ENCODE peak calls at places on chromosomes 12 and 14, in five cellular contexts. One of them, this sample, is unnamed.

GRCh38 chr12:31117203-31118011 is 43.7 kb downstream of the DDX11 start:
- DNase-seq in RWPE1: peak
- DNase-seq in GM23338: peak
- DNase-seq in naive thymus-derived CD4-positive, alpha-beta T cell: peak
- DNase-seq in CD4-positive, alpha-beta T cell: peak
- DNase-seq in this sample: no peak

GRCh38 chr14:73460691-73461127 is 2.4 kb upstream of the NUMB start:
- DNase-seq in GM23338: no peak
- DNase-seq in RWPE1: peak
- DNase-seq in naive thymus-derived CD4-positive, alpha-beta T cell: no peak
- DNase-seq in CD4-positive, alpha-beta T cell: no peak
- DNase-seq in this sample: no peak

GRCh38 chr12:93061414-93062099 is 132.5 kb upstream of the EEA1 start:
- DNase-seq in RWPE1: no peak
- DNase-seq in CD4-positive, alpha-beta T cell: no peak
- DNase-seq in GM23338: no peak
- DNase-seq in naive thymus-derived CD4-positive, alpha-beta T cell: no peak
- DNase-seq in this sample: no peak

GRCh38 chr14:92322516-92322915 is 449 bp upstream of the SLC24A4 start:
- DNase-seq in CD4-positive, alpha-beta T cell: no peak
- DNase-seq in GM23338: peak
- DNase-seq in naive thymus-derived CD4-positive, alpha-beta T cell: no peak
- DNase-seq in RWPE1: no peak
- DNase-seq in this sample: no peak

GRCh38 chr12:70561550-70561949 is 75.7 kb downstream of the PTPRB start:
- DNase-seq in GM23338: no peak
- DNase-seq in RWPE1: no peak
- DNase-seq in naive thymus-derived CD4-positive, alpha-beta T cell: no peak
- DNase-seq in CD4-positive, alpha-beta T cell: no peak
- DNase-seq in this sample: no peak

GRCh38 chr14:90812109-90812508 is 4.1 kb downstream of the TTC7B start:
- DNase-seq in CD4-positive, alpha-beta T cell: no peak
- DNase-seq in GM23338: no peak
- DNase-seq in RWPE1: no peak
- DNase-seq in naive thymus-derived CD4-positive, alpha-beta T cell: no peak
- DNase-seq in this sample: no peak

GRCh38 chr12:132672678-132673077 is 14.5 kb downstream of the POLE start:
- DNase-seq in GM23338: no peak
- DNase-seq in CD4-positive, alpha-beta T cell: no peak
- DNase-seq in naive thymus-derived CD4-positive, alpha-beta T cell: no peak
- DNase-seq in RWPE1: no peak
- DNase-seq in this sample: no peak

GRCh38 chr14:24726480-24726879 is 92.5 kb upstream of the GZMB start:
- DNase-seq in RWPE1: no peak
- DNase-seq in CD4-positive, alpha-beta T cell: no peak
- DNase-seq in GM23338: no peak
- DNase-seq in naive thymus-derived CD4-positive, alpha-beta T cell: no peak
- DNase-seq in this sample: peak

GRCh38 chr12:65171073-65171472 is 1.7 kb downstream of the LEMD3 start:
- DNase-seq in naive thymus-derived CD4-positive, alpha-beta T cell: no peak
- DNase-seq in CD4-positive, alpha-beta T cell: no peak
- DNase-seq in GM23338: no peak
- DNase-seq in RWPE1: no peak
- DNase-seq in this sample: no peak

GRCh38 chr14:37411079-37411735 is 183.8 kb downstream of the FOXA1 start:
- DNase-seq in GM23338: no peak
- DNase-seq in RWPE1: no peak
- DNase-seq in CD4-positive, alpha-beta T cell: no peak
- DNase-seq in naive thymus-derived CD4-positive, alpha-beta T cell: no peak
- DNase-seq in this sample: no peak

GRCh38 chr12:11969437-11970154 is 101.1 kb upstream of the BCL2L14 start:
- DNase-seq in RWPE1: no peak
- DNase-seq in CD4-positive, alpha-beta T cell: no peak
- DNase-seq in naive thymus-derived CD4-positive, alpha-beta T cell: no peak
- DNase-seq in GM23338: peak
- DNase-seq in this sample: no peak

GRCh38 chr12:46509135-46509534 is 136.6 kb upstream of the SLC38A2 start:
- DNase-seq in RWPE1: no peak
- DNase-seq in GM23338: no peak
- DNase-seq in CD4-positive, alpha-beta T cell: no peak
- DNase-seq in naive thymus-derived CD4-positive, alpha-beta T cell: no peak
- DNase-seq in this sample: no peak

GRCh38 chr14:99035712-99036593 is 236.0 kb downstream of the BCL11B start:
- DNase-seq in GM23338: peak
- DNase-seq in naive thymus-derived CD4-positive, alpha-beta T cell: no peak
- DNase-seq in RWPE1: peak
- DNase-seq in CD4-positive, alpha-beta T cell: no peak
- DNase-seq in this sample: peak

GRCh38 chr12:110565919-110566871 is 16.9 kb downstream of the PPTC7 start:
- DNase-seq in naive thymus-derived CD4-positive, alpha-beta T cell: no peak
- DNase-seq in CD4-positive, alpha-beta T cell: no peak
- DNase-seq in GM23338: no peak
- DNase-seq in RWPE1: peak
- DNase-seq in this sample: no peak

DNA sequence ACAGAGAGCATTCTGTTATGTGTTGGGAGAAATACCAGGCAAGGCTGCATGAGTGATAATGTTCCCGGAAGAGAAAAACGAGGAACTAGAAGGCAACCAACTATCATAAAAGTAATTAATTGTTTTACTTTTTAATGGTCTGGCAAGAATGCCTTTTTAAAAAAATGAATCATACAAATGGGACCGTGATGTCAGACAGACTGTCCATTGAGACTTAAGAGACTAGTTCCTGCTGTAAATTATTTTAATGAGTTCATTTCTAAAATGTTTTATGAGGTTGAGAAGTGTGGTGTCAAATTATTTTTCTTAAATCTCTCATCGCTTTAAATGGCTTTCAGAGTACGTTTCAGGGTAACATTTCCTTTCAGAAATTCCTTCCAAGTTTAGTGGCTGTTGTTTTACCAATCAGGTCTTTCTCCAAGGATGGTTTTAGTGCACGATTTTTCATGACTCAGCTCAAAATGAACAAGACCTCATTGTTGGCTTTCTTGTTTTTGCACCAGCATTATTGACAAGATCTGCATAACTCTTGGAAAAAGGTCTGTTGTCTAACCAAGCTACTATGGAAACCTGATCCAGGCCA is 86.1 kb upstream of the ARHGAP5 start:
- DNase-seq in RWPE1: no peak
- DNase-seq in naive thymus-derived CD4-positive, alpha-beta T cell: no peak
- DNase-seq in CD4-positive, alpha-beta T cell: no peak
- DNase-seq in GM23338: no peak
- DNase-seq in this sample: no peak
- H3K27ac ChIP-seq in RWPE1: no peak
- H3K27ac ChIP-seq in naive thymus-derived CD4-positive, alpha-beta T cell: no peak
- H3K27ac ChIP-seq in CD4-positive, alpha-beta T cell: no peak
- H3K27ac ChIP-seq in GM23338: no peak
- H3K27ac ChIP-seq in this sample: no peak

GRCh38 chr14:23414254-23414653 is 6.2 kb upstream of the MYH6 start:
- DNase-seq in GM23338: no peak
- DNase-seq in CD4-positive, alpha-beta T cell: no peak
- DNase-seq in RWPE1: no peak
- DNase-seq in naive thymus-derived CD4-positive, alpha-beta T cell: no peak
- DNase-seq in this sample: no peak

GRCh38 chr14:23416801-23417200 is 8.7 kb upstream of the MYH6 start:
- DNase-seq in CD4-positive, alpha-beta T cell: no peak
- DNase-seq in RWPE1: no peak
- DNase-seq in naive thymus-derived CD4-positive, alpha-beta T cell: no peak
- DNase-seq in GM23338: no peak
- DNase-seq in this sample: no peak

GRCh38 chr14:23414906-23415820 is 7.1 kb upstream of the MYH6 start:
- DNase-seq in RWPE1: no peak
- DNase-seq in GM23338: no peak
- DNase-seq in naive thymus-derived CD4-positive, alpha-beta T cell: no peak
- DNase-seq in CD4-positive, alpha-beta T cell: no peak
- DNase-seq in this sample: no peak

GRCh38 chr14:23418021-23418420 is 9.9 kb upstream of the MYH6 start:
- DNase-seq in RWPE1: no peak
- DNase-seq in naive thymus-derived CD4-positive, alpha-beta T cell: no peak
- DNase-seq in CD4-positive, alpha-beta T cell: no peak
- DNase-seq in GM23338: no peak
- DNase-seq in this sample: no peak

GRCh38 chr14:23415821-23416480 is 7.9 kb upstream of the MYH6 start:
- DNase-seq in naive thymus-derived CD4-positive, alpha-beta T cell: no peak
- DNase-seq in RWPE1: no peak
- DNase-seq in GM23338: no peak
- DNase-seq in CD4-positive, alpha-beta T cell: no peak
- DNase-seq in this sample: no peak
- H3K27ac ChIP-seq in naive thymus-derived CD4-positive, alpha-beta T cell: no peak
- H3K27ac ChIP-seq in RWPE1: no peak
- H3K27ac ChIP-seq in GM23338: no peak
- H3K27ac ChIP-seq in CD4-positive, alpha-beta T cell: no peak
- H3K27ac ChIP-seq in this sample: no peak

DNA sequence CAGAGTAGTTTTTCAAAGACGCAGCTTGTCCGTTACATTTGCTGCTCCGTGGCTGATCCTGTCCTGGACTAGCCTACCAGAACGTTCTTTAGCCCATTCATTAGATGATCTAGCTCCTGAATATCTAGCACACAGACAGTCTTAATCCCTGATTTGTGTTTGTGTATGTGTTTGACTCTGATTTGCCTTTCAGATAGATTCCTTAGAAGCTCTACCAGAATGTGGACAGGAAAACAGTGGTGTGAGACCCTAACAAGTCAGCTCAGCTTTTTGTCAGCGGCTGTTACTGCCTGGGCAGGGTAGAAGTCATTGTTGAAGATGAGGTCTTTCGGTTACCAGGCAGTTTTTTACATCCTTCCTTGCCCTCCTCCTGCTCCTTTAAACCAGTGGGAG is 60.4 kb downstream of the SAMD4A start:
- DNase-seq in GM23338: peak
- DNase-seq in naive thymus-derived CD4-positive, alpha-beta T cell: no peak
- DNase-seq in RWPE1: no peak
- DNase-seq in CD4-positive, alpha-beta T cell: no peak
- DNase-seq in this sample: no peak
- H3K27ac ChIP-seq in GM23338: peak
- H3K27ac ChIP-seq in naive thymus-derived CD4-positive, alpha-beta T cell: peak
- H3K27ac ChIP-seq in RWPE1: no peak
- H3K27ac ChIP-seq in CD4-positive, alpha-beta T cell: peak
- H3K27ac ChIP-seq in this sample: peak

GRCh38 chr14:100679707-100680438 is 46.8 kb upstream of the DLK1 start:
- DNase-seq in naive thymus-derived CD4-positive, alpha-beta T cell: no peak
- DNase-seq in RWPE1: no peak
- DNase-seq in GM23338: no peak
- DNase-seq in CD4-positive, alpha-beta T cell: no peak
- DNase-seq in this sample: no peak
- H3K27ac ChIP-seq in naive thymus-derived CD4-positive, alpha-beta T cell: no peak
- H3K27ac ChIP-seq in RWPE1: peak
- H3K27ac ChIP-seq in GM23338: no peak
- H3K27ac ChIP-seq in CD4-positive, alpha-beta T cell: no peak
- H3K27ac ChIP-seq in this sample: peak

DNA sequence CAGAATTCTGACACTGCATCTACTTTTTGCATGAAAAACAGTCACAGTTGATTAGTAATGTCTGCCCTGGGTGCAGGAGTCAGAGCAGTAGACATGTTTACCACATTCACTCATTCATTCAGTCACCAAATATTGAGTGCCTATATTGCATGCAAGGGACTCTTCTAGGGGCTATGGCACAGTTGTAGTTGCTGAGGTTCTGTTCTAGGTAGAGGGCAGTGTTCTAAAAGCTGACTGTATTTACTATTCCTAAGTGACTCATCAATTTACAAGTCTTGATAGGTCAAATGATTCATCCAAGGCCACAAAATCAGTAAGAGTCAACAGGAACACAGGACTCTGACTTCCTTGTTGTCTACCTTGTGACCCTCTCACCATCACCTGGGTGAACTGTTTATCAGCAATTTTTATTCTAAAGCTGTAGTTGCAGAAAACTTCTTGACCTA is 223.0 kb downstream of the KTN1 start:
- DNase-seq in naive thymus-derived CD4-positive, alpha-beta T cell: no peak
- DNase-seq in CD4-positive, alpha-beta T cell: no peak
- DNase-seq in GM23338: no peak
- DNase-seq in RWPE1: peak
- DNase-seq in this sample: no peak
- H3K27ac ChIP-seq in naive thymus-derived CD4-positive, alpha-beta T cell: no peak
- H3K27ac ChIP-seq in CD4-positive, alpha-beta T cell: no peak
- H3K27ac ChIP-seq in GM23338: no peak
- H3K27ac ChIP-seq in RWPE1: no peak
- H3K27ac ChIP-seq in this sample: no peak

GRCh38 chr14:68393178-68393763 is 399.6 kb downstream of the ZFP36L1 start:
- DNase-seq in RWPE1: no peak
- DNase-seq in naive thymus-derived CD4-positive, alpha-beta T cell: no peak
- DNase-seq in GM23338: no peak
- DNase-seq in CD4-positive, alpha-beta T cell: no peak
- DNase-seq in this sample: no peak
- H3K27ac ChIP-seq in RWPE1: no peak
- H3K27ac ChIP-seq in naive thymus-derived CD4-positive, alpha-beta T cell: no peak
- H3K27ac ChIP-seq in GM23338: no peak
- H3K27ac ChIP-seq in CD4-positive, alpha-beta T cell: no peak
- H3K27ac ChIP-seq in this sample: peak